ENCODE peak calls at places on chromosomes 5 and 9, in five cellular contexts. K is fibroblast of lung, H is endothelial cell, N is esophagus squamous epithelium, W is spleen. R is an unnamed sample.

GRCh38 chr9:136268318-136268717 is 22.7 kb upstream of the QSOX2 start:
- DNase-seq in K (peak; percentile 27), H (no peak), N (no peak), W (no peak), R (no peak)

GRCh38 chr5:175166013-175166412 is 278.0 kb downstream of the DRD1 start:
- DNase-seq in K (no peak), H (no peak), N (no peak), W (no peak), R (no peak)

GRCh38 chr9:38178282-38178681 is 109.3 kb upstream of the SHB start:
- DNase-seq in K (no peak), H (no peak), N (no peak), W (no peak), R (no peak)

GRCh38 chr5:99285606-99286005 is 356.8 kb upstream of the CHD1 start:
- DNase-seq in K (no peak), H (no peak), N (no peak), W (no peak), R (no peak)

GRCh38 chr9:87667164-87667738 is 58.7 kb upstream of the CTSL start:
- DNase-seq in K (no peak), H (no peak), N (no peak), W (no peak), R (no peak)

GRCh38 chr5:106959447-106959846 is 711.3 kb downstream of the EFNA5 start:
- DNase-seq in K (no peak), H (no peak), N (no peak), W (no peak), R (no peak)

GRCh38 chr9:133605856-133606721 is 3.1 kb downstream of the FAM163B start:
- DNase-seq in K (no peak), H (no peak), N (no peak), W (no peak), R (no peak)

GRCh38 chr9:97703437-97704326 is 6.5 kb upstream of the XPA start:
- DNase-seq in K (peak; percentile 75), H (no peak), N (no peak), W (no peak), R (no peak)

GRCh38 chr5:61599370-61600140 is 267.5 kb downstream of the ZSWIM6 start:
- DNase-seq in K (peak; percentile 26), H (no peak), N (no peak), W (no peak), R (no peak)

GRCh38 chr5:136836093-136836492 is 470.7 kb upstream of the TRPC7 start:
- DNase-seq in K (no peak), H (no peak), N (no peak), W (no peak), R (no peak)

GRCh38 chr5:54854883-54855581 is 130.4 kb downstream of the ESM1 start:
- DNase-seq in K (no peak), H (no peak), N (no peak), W (no peak), R (no peak)

GRCh38 chr5:54851449-54851848 is 133.9 kb downstream of the ESM1 start:
- DNase-seq in K (no peak), H (no peak), N (no peak), W (no peak), R (no peak)

DNA sequence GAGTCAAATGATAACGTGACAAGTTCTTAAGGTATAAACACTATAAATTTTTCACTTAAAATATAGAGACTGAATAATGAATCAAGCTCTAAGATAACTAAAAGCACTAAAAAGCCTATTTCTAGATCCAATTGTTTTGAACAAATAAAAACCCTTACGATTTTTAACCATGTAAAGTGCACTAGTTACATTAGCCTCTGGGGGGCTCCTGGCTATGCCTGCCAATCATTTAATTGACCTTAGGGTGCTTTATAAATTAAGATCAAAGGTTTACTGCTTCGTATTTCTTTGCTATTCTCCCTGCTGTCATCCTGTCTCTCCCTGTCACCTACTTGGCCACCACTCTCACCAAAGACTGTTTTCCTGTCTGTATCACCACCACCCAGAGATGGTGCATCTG is 133.4 kb downstream of the ESM1 start:
- DNase-seq in K (no peak), H (no peak), N (no peak), W (no peak), R (no peak)
- TF ChIP-seq CTCF in K (no peak), H (peak; percentile 42), N (no peak), W (no peak), R (peak; percentile 29)

GRCh38 chr5:168295574-168296201 is 4.2 kb downstream of the WWC1 start:
- DNase-seq in K (peak; percentile 66), H (peak; percentile 62), N (no peak), W (no peak), R (peak; percentile 48)
- TF ChIP-seq CTCF in K (peak; percentile 70), H (peak; percentile 60), N (no peak), W (no peak), R (peak; percentile 69)

DNA sequence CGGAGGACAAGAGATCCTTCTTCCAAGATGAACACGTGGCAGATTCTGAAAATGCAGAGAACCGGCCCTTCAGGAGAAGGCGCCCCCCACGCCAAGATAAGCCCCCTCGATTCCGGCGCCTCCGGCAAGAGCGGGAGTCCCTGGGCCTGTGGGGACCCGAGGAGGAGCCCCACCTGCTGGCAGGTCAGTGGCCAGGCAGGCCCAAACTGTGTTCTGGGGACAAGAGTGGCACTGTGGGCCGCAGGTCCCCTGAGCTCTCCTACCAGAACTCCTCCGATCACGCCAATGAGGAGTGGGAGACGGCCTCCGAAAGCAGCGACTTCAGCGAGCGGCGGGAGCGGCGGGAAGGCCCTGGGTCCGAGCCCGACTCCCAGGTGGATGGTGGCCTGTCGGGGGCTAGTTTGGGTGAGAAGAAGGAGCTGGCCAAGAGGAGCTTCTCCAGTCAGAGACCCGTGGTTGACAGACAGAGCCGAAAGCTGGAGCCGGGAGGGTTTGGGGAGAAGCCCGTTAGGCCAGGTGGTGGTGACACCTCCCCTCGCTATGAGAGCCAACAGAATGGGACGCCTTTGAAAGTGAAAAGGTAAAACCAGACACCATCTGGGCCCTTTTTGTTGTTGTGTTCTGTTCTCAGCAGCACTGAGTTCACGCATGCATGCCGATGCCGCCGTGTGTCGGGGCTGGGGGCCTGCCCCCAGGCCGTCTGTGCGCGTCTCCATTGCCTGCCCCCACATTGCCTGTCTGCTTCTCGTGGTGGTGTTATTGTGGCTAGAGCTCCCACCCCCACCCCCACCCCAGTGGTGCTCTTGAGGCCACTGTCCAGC is 26.6 kb upstream of the POMT1 start:
- DNase-seq in K (no peak), H (no peak), N (no peak), W (peak; percentile 69), R (no peak)
- TF ChIP-seq CTCF in K (peak; percentile 35), H (peak; percentile 35), N (no peak), W (peak; percentile 25), R (peak; percentile 45)

GRCh38 chr9:12204512-12204911 is 488.7 kb upstream of the TYRP1 start:
- DNase-seq in K (no peak), H (no peak), N (no peak), W (no peak), R (no peak)
- TF ChIP-seq CTCF in K (no peak), H (no peak), N (no peak), W (no peak), R (no peak)

DNA sequence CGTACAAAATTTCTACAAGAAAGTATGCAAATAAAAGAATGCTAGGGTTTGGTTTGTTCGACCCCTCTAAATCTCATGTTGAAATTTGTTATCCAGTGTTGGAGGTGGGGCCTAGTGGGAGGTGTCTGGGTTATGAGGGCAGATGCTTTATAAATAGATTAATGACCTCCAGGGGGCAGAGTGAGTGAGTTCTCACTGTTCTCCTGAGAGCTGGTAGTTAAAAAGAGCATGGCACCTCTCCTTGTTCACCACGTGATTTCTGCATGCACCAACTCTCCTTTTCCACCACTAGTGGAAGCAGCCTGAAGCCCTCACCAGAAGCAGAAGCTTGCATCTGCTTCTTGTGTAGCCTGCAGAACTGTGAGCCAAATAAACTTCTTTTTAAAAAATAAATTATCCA is 50.4 kb upstream of the FAM170A start:
- DNase-seq in K (peak; percentile 16), H (peak; percentile 38), N (no peak), W (no peak), R (no peak)
- TF ChIP-seq CTCF in K (peak; percentile 14), H (peak; percentile 50), N (no peak), W (no peak), R (peak; percentile 28)

GRCh38 chr5:93431255-93431654 is 149.8 kb downstream of the NR2F1-AS1 start:
- DNase-seq in K (no peak), H (no peak), N (no peak), W (no peak), R (no peak)
- TF ChIP-seq CTCF in K (no peak), H (no peak), N (no peak), W (no peak), R (no peak)

GRCh38 chr5:96909435-96909834 is 26.4 kb upstream of the LNPEP start:
- DNase-seq in K (no peak), H (no peak), N (no peak), W (no peak), R (no peak)

GRCh38 chr5:96909003-96909402 is 26.9 kb upstream of the LNPEP start:
- DNase-seq in K (no peak), H (no peak), N (no peak), W (no peak), R (no peak)

GRCh38 chr5:96911139-96911538 is 24.7 kb upstream of the LNPEP start:
- DNase-seq in K (no peak), H (no peak), N (no peak), W (no peak), R (no peak)

DNA sequence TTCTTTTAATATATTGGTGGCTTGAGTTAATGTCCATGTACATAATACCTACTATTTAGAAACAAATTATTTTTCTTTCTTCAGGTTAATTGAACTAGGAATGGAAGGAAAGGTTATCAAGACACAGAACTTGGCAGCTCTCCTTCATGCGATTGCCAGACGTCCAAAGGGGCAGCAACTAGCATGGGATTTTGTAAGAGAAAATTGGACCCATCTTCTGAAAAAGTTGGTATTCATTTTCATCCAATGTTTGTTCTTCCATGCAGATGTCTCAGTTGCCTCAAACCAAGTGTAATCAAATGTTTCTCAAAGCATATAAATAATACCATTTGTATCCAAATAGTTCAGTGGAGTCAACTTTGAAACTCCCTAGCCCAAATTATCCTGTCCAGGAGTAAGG is 22.6 kb upstream of the LNPEP start:
- DNase-seq in K (no peak), H (no peak), N (no peak), W (no peak), R (no peak)
- TF ChIP-seq CTCF in K (no peak), H (no peak), N (no peak), W (no peak), R (no peak)